ENCODE peak calls at places on chromosomes 3 and 15, in seven cellular contexts. M is HL-60, H is SHP77 treated with DMSO at 0.1 percent for 48 hours, W is SJSA1, A is T-cell, B is tibial artery, V is ACHN. O is an unnamed sample.

GRCh38 chr3:190183121-190183520 is 62.4 kb upstream of the P3H2 start:
- DNase-seq in V (peak), M (no peak), B (no peak), H (no peak), A (no peak), W (peak), O (peak)

GRCh38 chr3:124764746-124765145 is 34.5 kb downstream of the UMPS start:
- DNase-seq in M (no peak), B (no peak), A (no peak), V (no peak), H (no peak), W (no peak), O (no peak)

GRCh38 chr3:112587336-112587735 is 25.5 kb downstream of the SLC35A5 start:
- DNase-seq in V (no peak), B (no peak), W (no peak), M (no peak), H (no peak), A (no peak), O (no peak)

GRCh38 chr3:57446318-57446841 is 97.8 kb downstream of the DNAH12 start:
- DNase-seq in H (no peak), W (no peak), M (no peak), V (peak), B (no peak), A (no peak), O (no peak)

GRCh38 chr3:67804545-67804944 is 150.1 kb upstream of the SUCLG2 start:
- DNase-seq in A (no peak), B (no peak), V (no peak), M (no peak), W (no peak), H (no peak), O (no peak)

GRCh38 chr15:58167095-58167591 is 29.0 kb downstream of the AQP9 start:
- DNase-seq in M (no peak), V (no peak), A (no peak), H (no peak), B (no peak), W (no peak), O (no peak)

GRCh38 chr15:68332266-68332665 is 54.7 kb downstream of the FEM1B start:
- DNase-seq in B (no peak), W (no peak), M (no peak), A (no peak), H (no peak), V (no peak), O (no peak)

GRCh38 chr3:186988806-186989205 is 58.5 kb downstream of the ST6GAL1 start:
- DNase-seq in M (no peak), B (no peak), A (no peak), W (no peak), V (no peak), H (no peak), O (no peak)

GRCh38 chr15:99437315-99438221 is 128.2 kb upstream of the MEF2A start:
- DNase-seq in H (no peak), W (no peak), V (no peak), B (peak), M (no peak), A (peak), O (no peak)

GRCh38 chr3:67790043-67790442 is 135.6 kb upstream of the SUCLG2 start:
- DNase-seq in W (peak), M (peak), H (no peak), B (no peak), V (peak), A (peak), O (peak)

GRCh38 chr3:102673271-102674115 is 238.7 kb downstream of the ZPLD1 start:
- DNase-seq in B (peak), A (peak), M (peak), W (peak), H (peak), V (peak), O (peak)

GRCh38 chr15:49471733-49472132 is 48.7 kb downstream of the FGF7 start:
- DNase-seq in M (no peak), B (no peak), V (no peak), W (no peak), H (no peak), A (no peak), O (no peak)

GRCh38 chr3:151439652-151440125 is 21.2 kb downstream of the IGSF10 start:
- DNase-seq in M (peak), W (peak), A (no peak), V (peak), H (peak), B (no peak), O (peak)

GRCh38 chr3:72722930-72723726 is 125.1 kb downstream of the SHQ1 start:
- DNase-seq in H (no peak), A (no peak), M (no peak), B (no peak), W (peak), V (no peak), O (no peak)

GRCh38 chr3:123640311-123641083 is 55.6 kb upstream of the HACD2 start:
- DNase-seq in V (no peak), M (no peak), W (no peak), H (no peak), B (no peak), A (no peak), O (no peak)

GRCh38 chr3:187770224-187770623 is 25.0 kb upstream of the BCL6 start:
- DNase-seq in W (no peak), A (no peak), B (no peak), V (no peak), H (no peak), M (no peak), O (peak)

GRCh38 chr3:127717357-127718243 is 44.8 kb downstream of the ABTB1 start:
- DNase-seq in M (no peak), V (no peak), B (no peak), W (peak), H (no peak), A (no peak), O (no peak)

GRCh38 chr3:64445318-64446300 is 220.3 kb upstream of the PRICKLE2 start:
- DNase-seq in H (peak), B (no peak), W (no peak), V (peak), M (no peak), A (no peak), O (peak)

GRCh38 chr15:66071160-66071559 is 182.4 kb downstream of the MEGF11 start:
- DNase-seq in A (no peak), B (no peak), W (no peak), M (no peak), H (no peak), V (no peak), O (no peak)

GRCh38 chr3:41304603-41305002 is 105.3 kb downstream of the CTNNB1 start:
- DNase-seq in V (no peak), M (no peak), H (no peak), B (no peak), A (no peak), W (no peak), O (peak)

GRCh38 chr3:79139395-79140060 is 628.3 kb downstream of the ROBO1 start:
- DNase-seq in W (peak), M (no peak), B (no peak), H (no peak), A (no peak), V (no peak), O (peak)

GRCh38 chr3:127792664-127793292 is 29.5 kb downstream of the MGLL start:
- DNase-seq in M (no peak), B (peak), V (peak), W (peak), H (no peak), A (no peak), O (no peak)

GRCh38 chr3:188294823-188295487 is 141.0 kb downstream of the LPP start:
- DNase-seq in A (no peak), V (peak), B (no peak), W (peak), H (peak), M (no peak), O (peak)

GRCh38 chr3:46692566-46692983 is 904 bp downstream of the ALS2CL start:
- DNase-seq in W (no peak), B (no peak), V (peak), A (no peak), M (no peak), H (no peak), O (no peak)

GRCh38 chr3:156187146-156187769 is 66.9 kb downstream of the KCNAB1 start:
- DNase-seq in B (no peak), V (peak), M (no peak), H (no peak), W (no peak), A (no peak), O (no peak)

GRCh38 chr15:70669966-70670658 is 93.2 kb downstream of the UACA start:
- DNase-seq in M (no peak), V (no peak), A (no peak), B (no peak), W (no peak), H (no peak), O (no peak)

GRCh38 chr15:47473857-47474256 is 243.4 kb upstream of the SEMA6D start:
- DNase-seq in A (no peak), B (peak), M (no peak), V (no peak), H (no peak), W (no peak), O (no peak)

GRCh38 chr15:85837881-85838280 is 43.2 kb upstream of the KLHL25 start:
- DNase-seq in B (no peak), H (no peak), M (no peak), V (no peak), A (no peak), W (no peak), O (no peak)

GRCh38 chr15:77959094-77959879 is 118.2 kb downstream of the TBC1D2B start:
- DNase-seq in M (peak), W (peak), V (peak), B (peak), A (peak), H (no peak), O (peak)

GRCh38 chr3:113804701-113805100 is 33.9 kb upstream of the GRAMD1C start:
- DNase-seq in M (no peak), H (no peak), B (no peak), A (no peak), V (peak), W (no peak), O (no peak)

GRCh38 chr15:76335851-76336253 is 721 bp upstream of the ISL2 start:
- DNase-seq in M (no peak), B (no peak), H (no peak), A (no peak), V (peak), W (no peak), O (no peak)

GRCh38 chr15:80452166-80452565 is 48.0 kb downstream of the ARNT2 start:
- DNase-seq in B (no peak), H (no peak), M (no peak), V (no peak), W (no peak), A (no peak), O (no peak)

GRCh38 chr3:194682651-194683310 is 2.9 kb upstream of the FAM43A start:
- DNase-seq in M (peak), V (peak), B (peak), A (peak), W (peak), H (peak), O (peak)

GRCh38 chr3:182349951-182350350 is 443.4 kb upstream of the ATP11B start:
- DNase-seq in V (no peak), A (no peak), B (no peak), W (no peak), H (peak), M (no peak), O (no peak)

GRCh38 chr15:71743861-71744382 is 66.4 kb upstream of the NR2E3 start:
- DNase-seq in M (no peak), B (peak), W (peak), A (peak), V (peak), H (no peak), O (peak)

GRCh38 chr15:40454904-40455391 is 14.2 kb downstream of the BAHD1 start:
- DNase-seq in W (peak), B (no peak), V (peak), M (no peak), A (no peak), H (no peak), O (no peak)

GRCh38 chr15:91141102-91141501 is 41.0 kb downstream of the SV2B start:
- DNase-seq in W (no peak), A (no peak), H (no peak), V (no peak), B (no peak), M (no peak), O (no peak)